ENCODE peak calls at places on chromosome 20, in nine cellular contexts. Z is astrocyte, W is small intestine, V is NCI-H2081, E is endothelial cell, L is astrocyte of the spinal cord, K is mammary epithelial cell, D is foreskin melanocyte, P is fibroblast of pulmonary artery. G is an unnamed sample.

GRCh38 chr20:1500496-1500895 is 9.3 kb upstream of the SIRPB2 start:
- DNase-seq in D (no peak), K (peak), W (no peak), P (peak), V (no peak), L (no peak), E (no peak), Z (no peak), G (no peak)

GRCh38 chr20:16367948-16368560 is 205.2 kb downstream of the KIF16B start:
- DNase-seq in P (no peak), V (no peak), L (no peak), Z (no peak), K (no peak), D (no peak), W (no peak), E (no peak), G (no peak)

GRCh38 chr20:32582659-32583580 is 2.2 kb downstream of the NOL4L start:
- DNase-seq in K (no peak), L (no peak), E (peak), Z (no peak), W (no peak), V (no peak), P (no peak), D (no peak), G (no peak)

GRCh38 chr20:34581341-34582189 is 23.0 kb downstream of the MAP1LC3A start:
- DNase-seq in W (no peak), V (peak), D (peak), Z (peak), P (peak), K (no peak), L (peak), E (no peak), G (peak)

GRCh38 chr20:2295286-2295685 is 515 bp upstream of the TGM3 start:
- DNase-seq in W (no peak), E (no peak), K (no peak), V (no peak), P (no peak), Z (no peak), D (no peak), L (no peak), G (no peak)

GRCh38 chr20:57292611-57293010 is 26.2 kb upstream of the BMP7 start:
- DNase-seq in D (no peak), E (no peak), Z (no peak), L (no peak), K (no peak), P (no peak), W (no peak), V (no peak), G (no peak)

GRCh38 chr20:10040070-10040970 is 5.5 kb downstream of the ANKEF1 start:
- DNase-seq in V (no peak), W (no peak), P (peak), K (peak), E (no peak), D (peak), L (peak), Z (peak), G (no peak)

GRCh38 chr20:8254911-8255582 is 123.0 kb downstream of the PLCB1 start:
- DNase-seq in E (no peak), D (no peak), V (no peak), W (no peak), K (peak), Z (no peak), P (no peak), L (peak), G (no peak)

GRCh38 chr20:50514035-50514337 is 3.8 kb downstream of the PTPN1 start:
- DNase-seq in V (no peak), P (no peak), Z (no peak), K (no peak), E (no peak), L (no peak), W (no peak), D (no peak), G (no peak)

GRCh38 chr20:57871237-57871632 is 161.4 kb upstream of the PMEPA1 start:
- DNase-seq in V (no peak), K (no peak), W (no peak), E (no peak), Z (no peak), L (no peak), P (no peak), D (no peak), G (no peak)

GRCh38 chr20:57558614-57559285 is 2.2 kb upstream of the PCK1 start:
- DNase-seq in V (no peak), E (no peak), D (no peak), P (no peak), Z (no peak), L (no peak), K (no peak), W (peak), G (peak)

GRCh38 chr20:62617711-62618483 is 24.4 kb upstream of the SLCO4A1 start:
- DNase-seq in L (no peak), E (no peak), K (no peak), Z (no peak), W (no peak), D (no peak), V (no peak), P (no peak), G (peak)

GRCh38 chr20:45826381-45827019 is 612 bp downstream of the TNNC2 start:
- DNase-seq in P (peak), W (no peak), E (no peak), Z (no peak), D (no peak), V (no peak), L (peak), K (no peak), G (no peak)

GRCh38 chr20:58312836-58313235 is 3.3 kb downstream of the RAB22A start:
- DNase-seq in W (no peak), D (no peak), P (no peak), K (peak), L (no peak), Z (no peak), E (no peak), V (no peak), G (no peak)

GRCh38 chr20:19750907-19751636 is 7.0 kb upstream of the RIN2 start:
- DNase-seq in V (no peak), L (no peak), Z (no peak), W (peak), P (no peak), E (no peak), K (no peak), D (no peak), G (no peak)

GRCh38 chr20:45406260-45407066 is 1.6 kb upstream of the DBNDD2 start:
- DNase-seq in K (peak), P (peak), V (peak), W (peak), Z (peak), D (no peak), E (peak), L (peak), G (peak)

GRCh38 chr20:46226602-46227001 is 81.7 kb downstream of the CDH22 start:
- DNase-seq in K (peak), W (no peak), D (no peak), E (no peak), P (no peak), Z (no peak), V (no peak), L (peak), G (no peak)

GRCh38 chr20:33348136-33348937 is 53.0 kb downstream of the CDK5RAP1 start:
- DNase-seq in E (no peak), P (no peak), W (no peak), L (no peak), V (no peak), D (no peak), Z (no peak), K (no peak), G (no peak)

GRCh38 chr20:62711703-62712101 is 3.1 kb downstream of the NTSR1 start:
- DNase-seq in E (no peak), W (no peak), K (no peak), D (no peak), P (no peak), L (no peak), V (peak), Z (no peak), G (no peak)

GRCh38 chr20:22974354-22974753 is 60.8 kb upstream of the SSTR4 start:
- DNase-seq in V (no peak), D (no peak), Z (no peak), E (peak), K (peak), P (peak), W (no peak), L (no peak), G (no peak)

GRCh38 chr20:45456632-45457031 is 12.9 kb upstream of the WFDC2 start:
- DNase-seq in P (peak), E (peak), L (no peak), W (peak), V (peak), D (no peak), K (peak), Z (no peak), G (no peak)

GRCh38 chr20:51366155-51366886 is 176.2 kb downstream of the NFATC2 start:
- DNase-seq in Z (peak), P (peak), E (no peak), L (peak), W (no peak), D (peak), V (no peak), K (peak), G (peak)

GRCh38 chr20:361562-361961 is 14.7 kb downstream of the NRSN2 start:
- DNase-seq in P (no peak), D (no peak), Z (no peak), L (no peak), E (no peak), W (no peak), K (no peak), V (no peak), G (no peak)

GRCh38 chr20:47392015-47392720 is 35.7 kb upstream of the ZMYND8 start:
- DNase-seq in V (no peak), K (peak), W (peak), P (peak), Z (peak), L (peak), E (no peak), D (peak), G (peak)

GRCh38 chr20:45140836-45141235 is 16.6 kb upstream of the WFDC12 start:
- DNase-seq in E (no peak), V (no peak), W (no peak), K (no peak), P (no peak), L (no peak), D (no peak), Z (no peak), G (no peak)

GRCh38 chr20:38167851-38168760 is 3.0 kb upstream of the TGM2 start:
- DNase-seq in D (no peak), Z (peak), K (peak), W (no peak), L (peak), E (peak), P (peak), V (no peak), G (peak)

GRCh38 chr20:3202965-3203314 is 1.5 kb downstream of the DDRGK1 start:
- DNase-seq in V (no peak), Z (no peak), P (no peak), E (no peak), W (no peak), L (no peak), K (peak), D (no peak), G (no peak)